ENCODE peak calls at places on chromosomes 3 and 15, in seven cellular contexts. E, Z, B, Q, H, N and D are unnamed samples.

GRCh38 chr3:126607214-126607908 is 47.6 kb downstream of the TXNRD3 start:
- DNase-seq in B (peak; percentile 19), N (peak; percentile 62), H (no peak), E (peak; percentile 51), Z (no peak), Q (peak; percentile 81), D (no peak)

GRCh38 chr15:36658905-36659304 is 79.5 kb downstream of the CDIN1 start:
- DNase-seq in N (no peak), E (no peak), H (no peak), Z (no peak), B (no peak), Q (no peak), D (no peak)

GRCh38 chr3:36907911-36908646 is 36.8 kb downstream of the TRANK1 start:
- DNase-seq in Q (peak; percentile 89), H (no peak), N (peak; percentile 85), Z (no peak), B (no peak), E (no peak), D (peak; percentile 66)

GRCh38 chr3:141399979-141400971 is 32.0 kb downstream of the ZBTB38 start:
- DNase-seq in Q (no peak), B (no peak), Z (no peak), H (no peak), N (peak; percentile 51), E (no peak), D (no peak)

GRCh38 chr3:45034612-45035252 is 8.6 kb downstream of the CLEC3B start:
- DNase-seq in Q (no peak), N (no peak), E (no peak), Z (no peak), H (no peak), B (no peak), D (no peak)

GRCh38 chr15:91973481-91973880 is 120.0 kb downstream of the SLCO3A1 start:
- DNase-seq in Q (no peak), B (no peak), Z (no peak), N (no peak), H (no peak), E (no peak), D (no peak)

GRCh38 chr3:141699349-141699748 is 38.7 kb upstream of the RNF7 start:
- DNase-seq in H (no peak), E (no peak), Z (no peak), N (no peak), Q (no peak), B (no peak), D (no peak)

GRCh38 chr3:133428552-133428951 is 28.7 kb downstream of the BFSP2 start:
- DNase-seq in E (no peak), Q (no peak), H (no peak), B (no peak), N (no peak), Z (no peak), D (no peak)

GRCh38 chr3:55636300-55637195 is 149.4 kb upstream of the WNT5A start:
- DNase-seq in H (no peak), N (no peak), Q (no peak), E (no peak), B (no peak), Z (no peak), D (no peak)

GRCh38 chr3:55305714-55306485 is 181.2 kb downstream of the WNT5A start:
- DNase-seq in H (no peak), N (peak; percentile 23), E (no peak), Q (no peak), Z (no peak), B (no peak), D (no peak)

GRCh38 chr3:129231331-129232119 is 17.9 kb upstream of the COPG1 start:
- DNase-seq in H (no peak), N (no peak), E (no peak), Q (peak; percentile 52), Z (no peak), B (no peak), D (no peak)